ENCODE peak calls at places on chromosomes 7 and 10, in four cellular contexts. One of them, this sample, is unnamed.

GRCh38 chr7:1432411-1433082 is 26.7 kb downstream of the MICALL2 start:
- DNase-seq in lower lobe of right lung: peak
- DNase-seq in thyroid gland: peak
- DNase-seq in astrocyte of the spinal cord: peak
- DNase-seq in this sample: peak

GRCh38 chr10:20623561-20623960 is 273.6 kb downstream of the NEBL start:
- DNase-seq in lower lobe of right lung: no peak
- DNase-seq in thyroid gland: no peak
- DNase-seq in astrocyte of the spinal cord: no peak
- DNase-seq in this sample: no peak

GRCh38 chr7:81487512-81487911 is 282.3 kb downstream of the HGF start:
- DNase-seq in lower lobe of right lung: no peak
- DNase-seq in thyroid gland: no peak
- DNase-seq in astrocyte of the spinal cord: no peak
- DNase-seq in this sample: no peak

GRCh38 chr10:100338434-100339036 is 8.5 kb upstream of the SCD start:
- DNase-seq in lower lobe of right lung: peak
- DNase-seq in thyroid gland: peak
- DNase-seq in astrocyte of the spinal cord: peak
- DNase-seq in this sample: peak

GRCh38 chr7:41220275-41220674 is 482.6 kb downstream of the INHBA start:
- DNase-seq in lower lobe of right lung: no peak
- DNase-seq in thyroid gland: no peak
- DNase-seq in astrocyte of the spinal cord: no peak
- DNase-seq in this sample: no peak

GRCh38 chr7:28608766-28609165 is 196.4 kb downstream of the CREB5 start:
- DNase-seq in lower lobe of right lung: no peak
- DNase-seq in thyroid gland: no peak
- DNase-seq in astrocyte of the spinal cord: no peak
- DNase-seq in this sample: peak

GRCh38 chr10:97096327-97097153 is 89.2 kb downstream of the SLIT1 start:
- DNase-seq in lower lobe of right lung: no peak
- DNase-seq in thyroid gland: peak
- DNase-seq in astrocyte of the spinal cord: no peak
- DNase-seq in this sample: no peak

GRCh38 chr10:86373828-86374227 is 7.2 kb upstream of the GRID1 start:
- DNase-seq in lower lobe of right lung: no peak
- DNase-seq in thyroid gland: no peak
- DNase-seq in astrocyte of the spinal cord: no peak
- DNase-seq in this sample: no peak

GRCh38 chr7:50793115-50793946 is 10.6 kb upstream of the GRB10 start:
- DNase-seq in lower lobe of right lung: peak
- DNase-seq in thyroid gland: peak
- DNase-seq in astrocyte of the spinal cord: peak
- DNase-seq in this sample: peak

GRCh38 chr10:119496282-119496681 is 46.2 kb downstream of the RGS10 start:
- DNase-seq in lower lobe of right lung: no peak
- DNase-seq in thyroid gland: no peak
- DNase-seq in astrocyte of the spinal cord: no peak
- DNase-seq in this sample: no peak

GRCh38 chr10:130771491-130771890 is 540.0 kb downstream of the TCERG1L start:
- DNase-seq in lower lobe of right lung: no peak
- DNase-seq in thyroid gland: no peak
- DNase-seq in astrocyte of the spinal cord: no peak
- DNase-seq in this sample: no peak

GRCh38 chr10:119686465-119687191 is 35.4 kb downstream of the BAG3 start:
- DNase-seq in lower lobe of right lung: peak
- DNase-seq in thyroid gland: peak
- DNase-seq in astrocyte of the spinal cord: peak
- DNase-seq in this sample: peak

GRCh38 chr10:71486465-71487114 is 89.9 kb downstream of the CDH23 start:
- DNase-seq in lower lobe of right lung: peak
- DNase-seq in thyroid gland: peak
- DNase-seq in astrocyte of the spinal cord: peak
- DNase-seq in this sample: peak

GRCh38 chr7:111107989-111108388 is 17.1 kb downstream of the LRRN3 start:
- DNase-seq in lower lobe of right lung: no peak
- DNase-seq in thyroid gland: no peak
- DNase-seq in astrocyte of the spinal cord: no peak
- DNase-seq in this sample: no peak

GRCh38 chr7:164882-165660 is 27.3 kb upstream of the FAM20C start:
- DNase-seq in lower lobe of right lung: peak
- DNase-seq in thyroid gland: no peak
- DNase-seq in astrocyte of the spinal cord: no peak
- DNase-seq in this sample: no peak

GRCh38 chr10:47453435-47454293 is 30.3 kb downstream of the ANXA8 start:
- DNase-seq in lower lobe of right lung: peak
- DNase-seq in thyroid gland: no peak
- DNase-seq in astrocyte of the spinal cord: no peak
- DNase-seq in this sample: no peak

GRCh38 chr10:126234630-126235029 is 153.6 kb downstream of the ADAM12 start:
- DNase-seq in lower lobe of right lung: no peak
- DNase-seq in thyroid gland: no peak
- DNase-seq in astrocyte of the spinal cord: no peak
- DNase-seq in this sample: no peak

GRCh38 chr10:108877130-108877529 is 1046.2 kb downstream of the XPNPEP1 start:
- DNase-seq in lower lobe of right lung: no peak
- DNase-seq in thyroid gland: no peak
- DNase-seq in astrocyte of the spinal cord: peak
- DNase-seq in this sample: peak

GRCh38 chr7:128359939-128360338 is 1.6 kb downstream of the PRRT4 start:
- DNase-seq in lower lobe of right lung: no peak
- DNase-seq in thyroid gland: no peak
- DNase-seq in astrocyte of the spinal cord: no peak
- DNase-seq in this sample: no peak

GRCh38 chr7:155201325-155202087 is 96.2 kb upstream of the INSIG1 start:
- DNase-seq in lower lobe of right lung: no peak
- DNase-seq in thyroid gland: no peak
- DNase-seq in astrocyte of the spinal cord: no peak
- DNase-seq in this sample: no peak

GRCh38 chr10:48333856-48334255 is 27.4 kb downstream of the MAPK8 start:
- DNase-seq in lower lobe of right lung: no peak
- DNase-seq in thyroid gland: no peak
- DNase-seq in astrocyte of the spinal cord: no peak
- DNase-seq in this sample: no peak

GRCh38 chr7:157528785-157529341 is 192.1 kb downstream of the DNAJB6 start:
- DNase-seq in lower lobe of right lung: no peak
- DNase-seq in thyroid gland: no peak
- DNase-seq in astrocyte of the spinal cord: no peak
- DNase-seq in this sample: no peak

GRCh38 chr7:100983451-100984187 is 14.3 kb downstream of the MUC12 start:
- DNase-seq in lower lobe of right lung: peak
- DNase-seq in thyroid gland: no peak
- DNase-seq in astrocyte of the spinal cord: no peak
- DNase-seq in this sample: peak

GRCh38 chr7:22696672-22697071 is 30.3 kb upstream of the IL6 start:
- DNase-seq in lower lobe of right lung: no peak
- DNase-seq in thyroid gland: peak
- DNase-seq in astrocyte of the spinal cord: no peak
- DNase-seq in this sample: peak

GRCh38 chr7:389911-390601 is 100.1 kb downstream of the FOXL3 start:
- DNase-seq in lower lobe of right lung: peak
- DNase-seq in thyroid gland: no peak
- DNase-seq in astrocyte of the spinal cord: no peak
- DNase-seq in this sample: no peak

GRCh38 chr7:100367251-100367620 is 6.1 kb upstream of the PILRA start:
- DNase-seq in lower lobe of right lung: peak
- DNase-seq in thyroid gland: no peak
- DNase-seq in astrocyte of the spinal cord: no peak
- DNase-seq in this sample: no peak

GRCh38 chr7:2720024-2720423 is 32.0 kb downstream of the AMZ1 start:
- DNase-seq in lower lobe of right lung: no peak
- DNase-seq in thyroid gland: no peak
- DNase-seq in astrocyte of the spinal cord: no peak
- DNase-seq in this sample: no peak

GRCh38 chr10:118210276-118210675 is 131.8 kb downstream of the FAM204A start:
- DNase-seq in lower lobe of right lung: no peak
- DNase-seq in thyroid gland: no peak
- DNase-seq in astrocyte of the spinal cord: no peak
- DNase-seq in this sample: peak

GRCh38 chr10:14556285-14556956 is 218.3 kb downstream of the FAM107B start:
- DNase-seq in lower lobe of right lung: peak
- DNase-seq in thyroid gland: peak
- DNase-seq in astrocyte of the spinal cord: no peak
- DNase-seq in this sample: no peak
- TF ChIP-seq CTCF in lower lobe of right lung: peak
- TF ChIP-seq CTCF in thyroid gland: no peak
- TF ChIP-seq CTCF in astrocyte of the spinal cord: peak
- TF ChIP-seq CTCF in this sample: no peak

GRCh38 chr7:150900675-150901074 is 48.4 kb downstream of the AOC1 start:
- DNase-seq in lower lobe of right lung: no peak
- DNase-seq in thyroid gland: no peak
- DNase-seq in astrocyte of the spinal cord: no peak
- DNase-seq in this sample: no peak
- H3K4me3 ChIP-seq in lower lobe of right lung: no peak
- H3K4me3 ChIP-seq in thyroid gland: no peak
- H3K4me3 ChIP-seq in astrocyte of the spinal cord: no peak
- H3K4me3 ChIP-seq in this sample: no peak

GRCh38 chr7:26198133-26198780 is 2.3 kb downstream of the HNRNPA2B1 start:
- DNase-seq in lower lobe of right lung: no peak
- DNase-seq in thyroid gland: no peak
- DNase-seq in astrocyte of the spinal cord: peak
- DNase-seq in this sample: peak
- TF ChIP-seq CTCF in lower lobe of right lung: peak
- TF ChIP-seq CTCF in thyroid gland: peak
- TF ChIP-seq CTCF in astrocyte of the spinal cord: peak
- TF ChIP-seq CTCF in this sample: peak

GRCh38 chr7:21346297-21346696 is 81.6 kb upstream of the SP4 start:
- DNase-seq in lower lobe of right lung: no peak
- DNase-seq in thyroid gland: no peak
- DNase-seq in astrocyte of the spinal cord: no peak
- DNase-seq in this sample: no peak

DNA sequence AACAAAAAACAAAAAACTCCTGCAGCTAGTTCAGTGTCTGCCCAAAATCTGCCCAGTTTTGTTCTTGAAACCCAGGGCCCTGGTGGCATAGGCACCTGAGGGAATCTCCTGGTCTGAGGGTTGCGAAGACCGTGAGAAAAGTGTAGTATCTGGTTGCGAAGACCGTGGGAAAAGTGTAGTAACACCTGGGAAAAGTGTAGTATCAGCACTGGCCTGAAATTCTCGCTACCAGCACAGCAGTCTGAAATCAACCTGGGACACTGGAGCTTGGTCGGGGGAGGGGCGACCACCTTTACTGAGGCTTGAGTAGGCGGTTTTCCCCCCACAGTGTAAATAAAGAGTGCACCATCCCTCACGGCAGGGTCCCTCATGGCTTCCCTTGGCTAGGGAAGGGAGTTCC is 82.5 kb upstream of the SP4 start:
- DNase-seq in lower lobe of right lung: no peak
- DNase-seq in thyroid gland: no peak
- DNase-seq in astrocyte of the spinal cord: no peak
- DNase-seq in this sample: no peak
- H3K4me3 ChIP-seq in lower lobe of right lung: no peak
- H3K4me3 ChIP-seq in thyroid gland: no peak
- H3K4me3 ChIP-seq in astrocyte of the spinal cord: no peak
- H3K4me3 ChIP-seq in this sample: no peak

This sample was measured in cardiac fibroblast.